ENCODE peak calls at places on chromosomes 2 and 18, in nine cellular contexts. Y is uterus, P is GM12865, N is AG04450, H is foreskin fibroblast, U is OCI-LY7, O is fibroblast of lung, V is HCT116, T is NB4. J is an unnamed sample.

GRCh38 chr18:9135912-9136314 is 668 bp upstream of the ANKRD12 start:
- DNase-seq in P (peak), T (peak), U (peak), O (no peak), N (no peak), Y (no peak), V (peak), H (peak), J (peak)

GRCh38 chr18:61569176-61569892 is 236.1 kb downstream of the CDH20 start:
- DNase-seq in O (peak), V (no peak), N (peak), T (no peak), U (no peak), P (no peak), H (peak), Y (no peak), J (no peak)

GRCh38 chr2:241035818-241036396 is 37.5 kb downstream of the SNED1 start:
- DNase-seq in T (no peak), P (no peak), Y (no peak), N (no peak), O (no peak), V (no peak), U (no peak), H (no peak), J (no peak)

GRCh38 chr2:69082430-69082997 is 69.5 kb downstream of the ANTXR1 start:
- DNase-seq in U (no peak), O (peak), P (peak), T (no peak), N (peak), Y (peak), H (peak), V (no peak), J (peak)

GRCh38 chr2:238370482-238371372 is 50.4 kb downstream of the TRAF3IP1 start:
- DNase-seq in N (peak), P (peak), Y (peak), V (peak), O (peak), U (peak), H (peak), T (peak), J (no peak)

GRCh38 chr2:78978340-78978739 is 47.2 kb upstream of the REG3G start:
- DNase-seq in O (no peak), T (no peak), Y (no peak), V (no peak), N (no peak), H (no peak), P (no peak), U (no peak), J (no peak)

GRCh38 chr2:69237070-69237670 is 149.9 kb downstream of the GFPT1 start:
- DNase-seq in N (no peak), T (no peak), O (no peak), V (no peak), Y (no peak), U (no peak), H (peak), P (no peak), J (peak)

GRCh38 chr2:124025896-124026295 is 809 bp downstream of the CNTNAP5 start:
- DNase-seq in P (no peak), Y (no peak), H (no peak), N (no peak), V (no peak), T (no peak), U (no peak), O (no peak), J (no peak)

GRCh38 chr18:22977847-22978701 is 44.9 kb downstream of the RBBP8 start:
- DNase-seq in T (no peak), N (peak), U (no peak), O (peak), V (peak), H (peak), Y (no peak), P (peak), J (no peak)

GRCh38 chr2:240825476-240825875 is 5.5 kb upstream of the KIF1A start:
- DNase-seq in T (no peak), V (no peak), N (no peak), P (no peak), H (no peak), O (no peak), Y (no peak), U (no peak), J (no peak)

GRCh38 chr2:200300650-200301314 is 5.7 kb upstream of the SPATS2L start:
- DNase-seq in H (peak), T (no peak), N (no peak), V (peak), P (no peak), Y (no peak), U (no peak), O (peak), J (no peak)

GRCh38 chr18:63878343-63878742 is 9.2 kb upstream of the SERPINB2 start:
- DNase-seq in P (no peak), O (no peak), V (no peak), H (peak), U (no peak), T (peak), N (no peak), Y (no peak), J (no peak)

GRCh38 chr2:231393149-231394131 is 2.1 kb upstream of the B3GNT7 start:
- DNase-seq in U (peak), H (no peak), P (peak), O (no peak), N (no peak), Y (no peak), T (peak), V (no peak), J (no peak)

DNA sequence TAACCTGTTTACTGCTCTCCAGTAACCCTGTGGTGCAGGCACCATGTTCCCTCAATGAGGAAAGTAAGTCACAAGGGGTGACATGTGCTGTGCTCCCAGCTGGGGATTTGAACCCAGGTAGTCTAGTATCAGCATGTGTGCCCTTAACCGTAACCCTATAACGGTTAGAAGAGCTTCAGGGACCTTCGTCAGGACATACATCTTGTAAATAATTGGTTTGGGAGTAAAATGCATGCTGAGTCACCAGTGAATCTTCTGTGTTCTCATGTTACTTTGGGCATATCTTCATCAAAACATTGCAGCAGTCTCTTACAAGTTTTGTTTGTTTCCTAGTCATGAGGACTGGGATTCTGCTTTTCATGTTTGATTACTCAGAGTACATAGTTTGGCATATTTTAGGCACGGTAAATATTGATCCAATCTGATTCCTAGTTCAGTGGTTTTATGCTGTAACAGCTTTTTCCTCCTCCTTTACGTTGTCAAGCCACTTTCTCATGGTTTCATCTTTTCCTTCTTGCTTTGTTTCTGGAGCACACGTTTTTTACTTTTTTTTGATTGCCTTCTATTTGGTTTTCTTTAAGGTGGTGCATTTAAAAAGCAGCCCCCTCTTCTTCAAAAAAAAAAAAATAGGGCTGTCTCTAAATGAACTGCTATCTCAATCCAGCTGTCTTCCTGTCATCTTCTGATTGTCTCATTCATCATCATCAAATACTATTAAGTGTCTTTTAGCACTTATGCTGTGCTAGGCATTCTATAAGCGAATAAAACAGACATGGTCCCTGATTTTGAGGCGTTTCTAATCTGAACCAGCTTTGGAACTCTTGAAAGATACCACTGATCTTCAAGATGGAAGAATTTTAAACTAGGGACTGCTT is 50.4 kb downstream of the CLIP4 start:
- DNase-seq in Y (no peak), N (peak), O (peak), V (no peak), H (peak), U (no peak), T (no peak), P (no peak), J (peak)
- H3K4me3 ChIP-seq in Y (no peak), N (no peak), O (no peak), V (no peak), H (no peak), U (no peak), T (no peak), P (no peak), J (peak)

GRCh38 chr2:133157141-133157540 is 411.1 kb downstream of the NCKAP5 start:
- DNase-seq in N (no peak), O (peak), V (no peak), H (no peak), T (no peak), U (no peak), Y (no peak), P (no peak), J (no peak)
- TF ChIP-seq CTCF in N (no peak), O (no peak), V (no peak), H (no peak), T (no peak), U (no peak), Y (no peak), P (no peak), J (no peak)

GRCh38 chr2:28594369-28595108 is 98.7 kb downstream of the PLB1 start:
- DNase-seq in T (peak), P (peak), Y (peak), O (peak), U (peak), V (peak), H (peak), N (peak), J (peak)

GRCh38 chr2:28593356-28593755 is 97.5 kb downstream of the PLB1 start:
- DNase-seq in O (no peak), T (no peak), U (no peak), V (no peak), H (no peak), Y (no peak), P (no peak), N (no peak), J (no peak)

GRCh38 chr2:28592481-28592880 is 96.6 kb downstream of the PLB1 start:
- DNase-seq in Y (no peak), V (no peak), H (no peak), O (no peak), P (no peak), N (no peak), T (no peak), U (no peak), J (no peak)

GRCh38 chr2:28595323-28595722 is 99.5 kb downstream of the PLB1 start:
- DNase-seq in Y (no peak), N (no peak), P (no peak), U (no peak), H (no peak), O (no peak), T (no peak), V (no peak), J (no peak)

DNA sequence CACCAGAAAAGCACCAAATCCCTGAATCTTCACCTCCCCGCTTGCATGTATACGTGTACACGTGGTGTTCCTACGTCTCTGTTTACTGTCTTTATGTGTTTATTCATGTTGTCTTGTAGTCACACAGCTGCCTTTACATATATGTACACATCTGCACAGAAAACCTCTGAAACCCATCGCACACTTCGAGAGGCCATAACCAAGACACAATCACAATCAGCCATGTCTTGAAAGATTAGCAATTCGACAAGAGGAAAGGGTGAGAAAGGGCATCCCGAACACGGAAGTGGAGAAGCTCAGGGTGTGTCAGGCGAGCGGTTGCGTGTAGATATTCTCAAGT is 98.1 kb downstream of the PLB1 start:
- DNase-seq in U (no peak), N (no peak), P (no peak), V (no peak), O (no peak), T (no peak), H (no peak), Y (no peak), J (peak)
- H3K4me3 ChIP-seq in U (no peak), N (no peak), P (no peak), V (peak), O (no peak), T (no peak), H (no peak), Y (no peak), J (peak)

GRCh38 chr2:237171396-237171795 is 85.7 kb downstream of the COPS8 start:
- DNase-seq in O (peak), Y (peak), P (no peak), H (peak), V (peak), T (peak), U (no peak), N (peak), J (no peak)
- TF ChIP-seq CTCF in O (peak), Y (peak), P (no peak), H (peak), V (peak), T (no peak), U (no peak), N (no peak), J (peak)

GRCh38 chr2:72826156-72826477 is 284 bp upstream of the EXOC6B start:
- DNase-seq in V (no peak), T (no peak), U (no peak), O (no peak), Y (no peak), N (no peak), P (no peak), H (no peak), J (no peak)

GRCh38 chr2:72825271-72826155 is at the start of gene EXOC6B:
- DNase-seq in T (peak), H (peak), N (peak), V (peak), U (no peak), P (peak), Y (peak), O (peak), J (peak)

GRCh38 chr2:72822794-72823193 is 3.0 kb downstream of the EXOC6B start:
- DNase-seq in Y (no peak), P (no peak), T (no peak), O (no peak), H (no peak), U (no peak), N (no peak), V (no peak), J (no peak)

GRCh38 chr2:72821983-72822382 is 3.9 kb downstream of the EXOC6B start:
- DNase-seq in U (no peak), O (no peak), P (no peak), H (no peak), V (no peak), Y (no peak), N (no peak), T (no peak), J (no peak)

GRCh38 chr2:72824224-72824842 is 1.5 kb downstream of the EXOC6B start:
- DNase-seq in H (peak), T (peak), P (no peak), N (no peak), O (peak), Y (no peak), V (peak), U (no peak), J (no peak)
- H3K4me3 ChIP-seq in H (peak), T (no peak), P (no peak), N (peak), O (peak), Y (no peak), V (peak), U (no peak), J (no peak)

GRCh38 chr2:202064881-202065230 is 8.2 kb upstream of the KIAA2012 start:
- DNase-seq in P (no peak), T (no peak), O (no peak), H (no peak), V (no peak), Y (no peak), N (no peak), U (no peak), J (no peak)

GRCh38 chr2:202056611-202057010 is 16.4 kb upstream of the KIAA2012 start:
- DNase-seq in P (peak), T (peak), H (peak), V (no peak), U (peak), N (no peak), O (no peak), Y (no peak), J (peak)

GRCh38 chr2:202064206-202064880 is 8.7 kb upstream of the KIAA2012 start:
- DNase-seq in O (peak), P (no peak), V (no peak), N (peak), U (no peak), H (peak), T (peak), Y (peak), J (peak)

GRCh38 chr2:202061695-202062094 is 11.4 kb upstream of the KIAA2012 start:
- DNase-seq in P (no peak), H (no peak), U (no peak), N (no peak), T (no peak), O (no peak), V (no peak), Y (no peak), J (no peak)

DNA sequence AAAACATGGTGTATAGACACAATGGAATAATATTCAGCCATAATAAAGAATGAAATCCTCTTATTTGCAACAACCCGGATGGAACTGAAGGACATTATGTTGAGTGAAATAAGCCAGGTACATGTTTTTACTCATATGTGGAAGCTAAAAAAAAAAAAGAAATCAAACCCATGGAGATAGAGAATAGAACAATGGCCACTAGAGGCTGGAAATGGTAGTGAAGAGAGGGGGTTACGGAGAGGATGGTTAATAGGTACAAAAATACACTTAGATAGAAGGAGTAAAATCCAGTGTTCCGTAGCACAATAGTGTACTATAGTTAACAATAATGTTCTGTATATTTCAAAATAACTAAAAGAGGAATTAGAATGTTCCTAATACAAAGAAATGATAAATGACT is 12.8 kb upstream of the KIAA2012 start:
- DNase-seq in V (no peak), T (no peak), Y (no peak), U (no peak), O (no peak), P (no peak), N (no peak), H (no peak), J (no peak)
- TF ChIP-seq CTCF in V (no peak), T (peak), Y (no peak), U (peak), O (peak), P (peak), N (peak), H (no peak), J (peak)

GRCh38 chr2:47404356-47404755 is 1.4 kb downstream of the MSH2 start:
- DNase-seq in Y (no peak), P (no peak), H (no peak), T (peak), U (peak), O (no peak), N (no peak), V (no peak), J (no peak)
- H3K4me3 ChIP-seq in Y (no peak), P (peak), H (peak), T (peak), U (peak), O (no peak), N (no peak), V (peak), J (peak)

GRCh38 chr2:73356097-73356496 is 29.5 kb upstream of the ALMS1 start:
- DNase-seq in P (no peak), N (no peak), H (no peak), O (no peak), T (no peak), Y (no peak), V (no peak), U (no peak), J (no peak)

GRCh38 chr2:73366060-73366459 is 19.6 kb upstream of the ALMS1 start:
- DNase-seq in T (no peak), Y (no peak), N (no peak), O (no peak), V (no peak), P (no peak), H (no peak), U (no peak), J (no peak)

DNA sequence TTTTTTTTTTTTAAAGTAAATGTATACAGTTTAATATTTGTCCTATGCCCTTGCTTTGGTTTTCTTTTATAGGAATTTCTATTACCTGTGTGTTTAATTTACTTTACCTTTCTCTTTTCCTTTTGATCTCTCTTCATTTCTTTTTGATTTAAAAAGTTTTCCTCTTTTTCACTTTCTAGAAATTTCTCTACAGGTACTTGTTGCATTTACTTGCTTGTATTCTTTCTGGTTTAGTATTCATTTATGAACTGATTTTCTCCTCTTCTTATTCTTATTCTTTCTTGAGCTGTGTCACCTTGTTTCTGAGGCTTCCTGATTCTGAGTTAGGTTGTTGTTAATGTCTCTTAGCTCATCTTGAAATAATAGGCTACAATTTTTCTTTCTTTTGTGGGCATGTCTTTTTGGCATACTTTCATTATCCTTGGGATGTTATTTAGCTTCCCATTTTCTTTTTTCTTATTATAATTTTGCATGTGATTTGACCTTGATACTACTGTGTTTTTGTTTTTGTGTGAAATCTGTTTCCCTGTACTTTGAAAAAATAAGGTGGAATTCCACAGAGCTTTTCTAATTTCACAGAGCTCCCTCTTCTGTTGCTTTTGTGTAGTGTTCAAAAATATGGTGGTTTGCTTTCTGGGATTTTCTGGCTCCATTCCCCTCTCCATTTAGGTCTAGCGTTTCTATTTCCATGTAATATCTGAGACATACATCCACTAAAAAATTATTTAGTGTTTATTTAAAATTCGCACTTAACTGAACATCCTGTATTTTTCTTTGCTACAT is 25.5 kb upstream of the ALMS1 start:
- DNase-seq in T (peak), H (peak), N (no peak), O (no peak), V (no peak), Y (no peak), P (no peak), U (no peak), J (no peak)
- TF ChIP-seq CTCF in T (peak), H (peak), N (peak), O (peak), V (peak), Y (no peak), P (peak), U (peak), J (peak)